ENCODE peak calls at places on chromosomes 1 and 21, in six cellular contexts. T is aorta, Y is transverse colon, B is K562, L is stomach, Q is GM12878. N is an unnamed sample.
A peak's percentile ranks its signal among the peaks of the same experiment; 100 is the strongest.

GRCh38 chr1:34858901-34859441 is 578 bp downstream of the SMIM12 start:
- DNase-seq in T (no peak), Y (no peak), B (peak; percentile 34), L (no peak), Q (no peak), N (peak; percentile 28)

GRCh38 chr21:26632691-26633090 is 59.6 kb upstream of the CYYR1 start:
- DNase-seq in T (no peak), Y (no peak), B (no peak), L (no peak), Q (no peak), N (no peak)

GRCh38 chr1:210647406-210648333 is 319.0 kb downstream of the HHAT start:
- DNase-seq in T (no peak), Y (no peak), B (no peak), L (no peak), Q (no peak), N (no peak)

GRCh38 chr1:231240531-231240882 is 505 bp upstream of the GNPAT start:
- DNase-seq in T (no peak), Y (no peak), B (no peak), L (no peak), Q (no peak), N (no peak)

GRCh38 chr1:53362270-53362669 is 34.4 kb upstream of the LRP8 start:
- DNase-seq in T (no peak), Y (no peak), B (no peak), L (no peak), Q (no peak), N (no peak)

GRCh38 chr1:50110084-50110615 is 1.4 kb downstream of the ELAVL4 start:
- DNase-seq in T (no peak), Y (no peak), B (no peak), L (no peak), Q (no peak), N (no peak)

GRCh38 chr1:9073148-9073547 is 3.7 kb upstream of the SLC2A5 start:
- DNase-seq in T (no peak), Y (no peak), B (no peak), L (no peak), Q (no peak), N (no peak)

GRCh38 chr1:62092126-62092525 is 102.5 kb upstream of the L1TD1 start:
- DNase-seq in T (no peak), Y (no peak), B (no peak), L (no peak), Q (no peak), N (no peak)

GRCh38 chr1:54403808-54404261 is 2.4 kb downstream of the SSBP3 start:
- DNase-seq in T (no peak), Y (no peak), B (no peak), L (no peak), Q (no peak), N (no peak)

GRCh38 chr1:172697463-172698100 is 38.7 kb downstream of the FASLG start:
- DNase-seq in T (no peak), Y (no peak), B (no peak), L (no peak), Q (no peak), N (no peak)

GRCh38 chr21:34526236-34526617 is 14.2 kb upstream of the KCNE1 start:
- DNase-seq in T (no peak), Y (no peak), B (no peak), L (no peak), Q (no peak), N (no peak)
- H3K4me3 ChIP-seq in T (peak overlapping the region; percentile 78), Y (peak overlapping the region; percentile 55), B (no peak overlapping the region), L (peak overlapping the region; percentile 40), Q (peak overlapping the region; percentile 57), N (peak overlapping the region; percentile 30)

GRCh38 chr1:184033711-184034167 is 3.8 kb downstream of the COLGALT2 start:
- DNase-seq in T (no peak), Y (no peak), B (no peak), L (no peak), Q (no peak), N (no peak)

GRCh38 chr1:184032306-184033135 is 5.0 kb downstream of the COLGALT2 start:
- DNase-seq in T (no peak), Y (no peak), B (no peak), L (no peak), Q (no peak), N (no peak)

GRCh38 chr1:184033136-184033469 is 4.4 kb downstream of the COLGALT2 start:
- DNase-seq in T (no peak), Y (no peak), B (no peak), L (no peak), Q (no peak), N (no peak)

GRCh38 chr1:184030433-184031126 is 6.9 kb downstream of the COLGALT2 start:
- DNase-seq in T (no peak), Y (no peak), B (no peak), L (no peak), Q (no peak), N (no peak)

GRCh38 chr1:184031127-184032107 is 6.1 kb downstream of the COLGALT2 start:
- DNase-seq in T (no peak), Y (no peak), B (peak; percentile 37), L (no peak), Q (no peak), N (no peak)
- H3K27ac ChIP-seq in T (no peak overlapping the region), Y (no peak overlapping the region), B (peak overlapping the region; percentile 89), L (no peak overlapping the region), Q (no peak overlapping the region), N (no peak overlapping the region)

GRCh38 chr1:57421366-57421765 is 2.5 kb downstream of the DAB1 start:
- DNase-seq in T (no peak), Y (no peak), B (no peak), L (no peak), Q (no peak), N (no peak)
- H3K4me3 ChIP-seq in T (no peak overlapping the region), Y (no peak overlapping the region), B (no peak overlapping the region), L (no peak overlapping the region), Q (no peak overlapping the region), N (no peak overlapping the region)

GRCh38 chr1:6401673-6402072 is 8.1 kb upstream of the ACOT7 start:
- DNase-seq in T (no peak), Y (no peak), B (no peak), L (no peak), Q (no peak), N (no peak)

GRCh38 chr1:6397844-6398243 is 4.3 kb upstream of the ACOT7 start:
- DNase-seq in T (no peak), Y (no peak), B (peak; percentile 10), L (no peak), Q (no peak), N (no peak)

GRCh38 chr1:6393400-6394187 is at the start of gene ACOT7:
- DNase-seq in T (peak; percentile 96), Y (peak; percentile 92), B (peak; percentile 99), L (peak; percentile 90), Q (peak; percentile 25), N (peak; percentile 85)

GRCh38 chr1:6396998-6397397 is 3.4 kb upstream of the ACOT7 start:
- DNase-seq in T (no peak), Y (no peak), B (no peak), L (no peak), Q (no peak), N (no peak)

GRCh38 chr1:6399294-6399693 is 5.7 kb upstream of the ACOT7 start:
- DNase-seq in T (no peak), Y (no peak), B (no peak), L (no peak), Q (no peak), N (no peak)
- H3K27ac ChIP-seq in T (no peak overlapping the region), Y (no peak overlapping the region), B (no peak overlapping the region), L (no peak overlapping the region), Q (no peak overlapping the region), N (no peak overlapping the region)

GRCh38 chr1:220692436-220693228 is 2.5 kb downstream of the C1orf115 start:
- DNase-seq in T (no peak), Y (no peak), B (no peak), L (no peak), Q (no peak), N (no peak)

GRCh38 chr1:220690140-220691038 is at the start of gene C1orf115:
- DNase-seq in T (peak; percentile 91), Y (peak; percentile 88), B (peak; percentile 62), L (peak; percentile 89), Q (no peak), N (peak; percentile 68)

GRCh38 chr1:220687809-220688208 is 2.4 kb upstream of the C1orf115 start:
- DNase-seq in T (no peak), Y (no peak), B (no peak), L (no peak), Q (no peak), N (no peak)

GRCh38 chr1:220691039-220691684 is 999 bp downstream of the C1orf115 start:
- DNase-seq in T (no peak), Y (peak; percentile 51), B (no peak), L (no peak), Q (no peak), N (no peak)

DNA sequence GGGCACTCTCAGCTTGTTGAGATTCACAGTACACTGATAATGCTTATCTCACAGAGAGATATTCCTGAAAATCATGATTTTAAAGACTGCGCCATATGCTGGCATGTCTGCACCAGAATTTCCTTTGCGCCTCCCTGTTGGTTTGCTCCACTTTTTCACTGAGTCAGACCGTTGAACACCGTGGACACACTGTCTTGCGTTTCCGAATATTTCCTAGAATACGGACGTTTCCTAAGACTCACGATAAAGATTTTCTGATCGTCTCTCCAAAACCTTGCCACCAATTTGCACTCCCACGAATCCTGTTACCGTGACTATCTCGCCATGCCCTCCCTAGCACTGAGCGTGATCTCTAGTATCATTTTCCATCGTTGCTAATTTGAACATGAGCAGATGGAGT is 467 bp upstream of the C1orf115 start:
- DNase-seq in T (no peak), Y (no peak), B (no peak), L (no peak), Q (no peak), N (no peak)
- H3K4me3 ChIP-seq in T (peak overlapping the region; percentile 56), Y (peak overlapping the region; percentile 85), B (no peak overlapping the region), L (peak overlapping the region; percentile 61), Q (peak overlapping the region; percentile 5), N (no peak overlapping the region)

GRCh38 chr1:982765-983436 is 1.0 kb upstream of the PERM1 start:
- DNase-seq in T (no peak), Y (no peak), B (no peak), L (no peak), Q (no peak), N (no peak)
- H3K27ac ChIP-seq in T (no peak overlapping the region), Y (no peak overlapping the region), B (no peak overlapping the region), L (no peak overlapping the region), Q (no peak overlapping the region), N (no peak overlapping the region)

DNA sequence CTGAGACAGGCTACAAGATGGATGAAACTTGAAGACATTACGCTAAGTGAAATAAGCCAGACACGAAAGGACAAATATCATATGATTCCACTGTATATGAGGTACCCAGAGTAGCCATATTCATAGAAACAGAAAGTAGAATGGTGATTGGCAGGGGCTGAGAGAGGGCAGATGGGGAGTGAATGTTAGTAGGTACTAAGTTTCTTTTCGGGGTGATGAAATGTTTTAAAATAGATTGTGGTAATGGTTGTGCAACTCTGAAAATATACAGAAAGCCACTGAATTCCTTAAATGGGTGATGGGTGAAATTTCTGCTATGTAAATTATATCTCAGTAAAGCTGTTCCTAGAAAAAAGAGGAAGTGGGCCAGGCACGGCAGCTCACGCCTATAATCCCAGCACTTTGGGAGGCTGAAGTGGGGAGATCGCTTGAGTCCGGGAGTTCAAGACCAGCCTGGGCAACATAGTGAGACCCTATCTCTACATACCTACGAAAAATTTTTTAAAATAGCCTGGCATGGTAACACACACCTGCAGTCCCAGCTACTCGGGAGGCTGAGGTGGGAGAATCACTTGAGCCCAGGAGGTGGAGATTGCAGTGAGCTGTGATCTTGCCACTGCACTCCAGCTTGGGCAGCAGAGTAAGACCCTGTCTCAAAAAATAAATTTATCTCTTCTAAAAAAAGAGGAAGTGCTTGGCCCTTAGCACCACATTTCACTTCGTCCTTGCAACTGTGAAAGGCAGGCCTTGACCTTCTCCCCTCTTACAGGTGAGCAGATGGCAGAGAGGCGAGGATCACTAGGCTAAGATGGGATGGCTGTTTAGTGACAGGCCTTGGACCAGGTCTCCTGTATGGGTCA is 16.0 kb downstream of the SLC27A3 start:
- DNase-seq in T (no peak), Y (peak; percentile 56), B (no peak), L (no peak), Q (peak; percentile 95), N (peak; percentile 47)
- H3K4me3 ChIP-seq in T (no peak overlapping the region), Y (peak overlapping the region; percentile 35), B (no peak overlapping the region), L (peak overlapping the region; percentile 22), Q (peak overlapping the region; percentile 28), N (peak overlapping the region; percentile 28)

N was measured in uterus.